ENCODE peak calls at places on chromosomes 16 and 17, in four cellular contexts. One of them, this sample, is unnamed.

GRCh38 chr16:49464093-49464492 is 90.5 kb downstream of the C16orf78 start:
- DNase-seq in epithelial cell of esophagus: no peak
- DNase-seq in cardiac fibroblast: no peak
- DNase-seq in IMR-90: no peak
- DNase-seq in this sample: no peak

GRCh38 chr17:335691-336090 is 16.9 kb downstream of the RPH3AL start:
- DNase-seq in epithelial cell of esophagus: no peak
- DNase-seq in IMR-90: no peak
- DNase-seq in cardiac fibroblast: no peak
- DNase-seq in this sample: no peak

GRCh38 chr17:16352838-16353701 is at the start of gene CENPV:
- DNase-seq in epithelial cell of esophagus: peak
- DNase-seq in IMR-90: peak
- DNase-seq in cardiac fibroblast: no peak
- DNase-seq in this sample: no peak

GRCh38 chr16:27773344-27773743 is 223.4 kb downstream of the KATNIP start:
- DNase-seq in IMR-90: no peak
- DNase-seq in epithelial cell of esophagus: no peak
- DNase-seq in cardiac fibroblast: no peak
- DNase-seq in this sample: no peak

GRCh38 chr16:74469946-74470478 is 48.7 kb upstream of the CLEC18B start:
- DNase-seq in epithelial cell of esophagus: no peak
- DNase-seq in IMR-90: no peak
- DNase-seq in cardiac fibroblast: no peak
- DNase-seq in this sample: no peak

GRCh38 chr17:44518032-44518431 is 14.8 kb upstream of the GPATCH8 start:
- DNase-seq in IMR-90: peak
- DNase-seq in epithelial cell of esophagus: peak
- DNase-seq in cardiac fibroblast: peak
- DNase-seq in this sample: no peak

GRCh38 chr16:10531582-10531981 is 48.8 kb downstream of the EMP2 start:
- DNase-seq in cardiac fibroblast: no peak
- DNase-seq in IMR-90: no peak
- DNase-seq in epithelial cell of esophagus: no peak
- DNase-seq in this sample: no peak

GRCh38 chr17:78442648-78443128 is 64.2 kb downstream of the PGS1 start:
- DNase-seq in epithelial cell of esophagus: no peak
- DNase-seq in cardiac fibroblast: peak
- DNase-seq in IMR-90: peak
- DNase-seq in this sample: no peak

GRCh38 chr16:89378947-89379771 is 111.2 kb downstream of the ANKRD11 start:
- DNase-seq in epithelial cell of esophagus: peak
- DNase-seq in IMR-90: no peak
- DNase-seq in cardiac fibroblast: no peak
- DNase-seq in this sample: no peak

GRCh38 chr16:8589293-8590160 is 784 bp downstream of the TMEM114 start:
- DNase-seq in IMR-90: no peak
- DNase-seq in epithelial cell of esophagus: no peak
- DNase-seq in cardiac fibroblast: no peak
- DNase-seq in this sample: no peak

GRCh38 chr17:78231991-78232759 is 744 bp downstream of the TMEM235 start:
- DNase-seq in epithelial cell of esophagus: peak
- DNase-seq in cardiac fibroblast: no peak
- DNase-seq in IMR-90: no peak
- DNase-seq in this sample: no peak

GRCh38 chr17:45248132-45248936 is 13.6 kb downstream of the SPATA32 start:
- DNase-seq in IMR-90: no peak
- DNase-seq in epithelial cell of esophagus: peak
- DNase-seq in cardiac fibroblast: no peak
- DNase-seq in this sample: no peak

GRCh38 chr17:29807520-29808361 is 122.3 kb downstream of the SSH2 start:
- DNase-seq in epithelial cell of esophagus: peak
- DNase-seq in IMR-90: peak
- DNase-seq in cardiac fibroblast: peak
- DNase-seq in this sample: peak

GRCh38 chr17:14355556-14355955 is 54.7 kb downstream of the HS3ST3B1 start:
- DNase-seq in epithelial cell of esophagus: no peak
- DNase-seq in IMR-90: no peak
- DNase-seq in cardiac fibroblast: no peak
- DNase-seq in this sample: no peak

GRCh38 chr16:17252064-17252463 is 218.7 kb downstream of the XYLT1 start:
- DNase-seq in epithelial cell of esophagus: no peak
- DNase-seq in cardiac fibroblast: no peak
- DNase-seq in IMR-90: no peak
- DNase-seq in this sample: no peak

GRCh38 chr17:27970587-27970986 is 71.9 kb upstream of the NLK start:
- DNase-seq in epithelial cell of esophagus: no peak
- DNase-seq in cardiac fibroblast: no peak
- DNase-seq in IMR-90: no peak
- DNase-seq in this sample: no peak

GRCh38 chr16:68227183-68227793 is 8.6 kb downstream of the ESRP2 start:
- DNase-seq in epithelial cell of esophagus: no peak
- DNase-seq in IMR-90: no peak
- DNase-seq in cardiac fibroblast: no peak
- DNase-seq in this sample: no peak

GRCh38 chr17:72977768-72978417 is 114.6 kb downstream of the SLC39A11 start:
- DNase-seq in epithelial cell of esophagus: no peak
- DNase-seq in cardiac fibroblast: peak
- DNase-seq in IMR-90: peak
- DNase-seq in this sample: peak

GRCh38 chr16:1171854-1172428 is 19.0 kb downstream of the CACNA1H start:
- DNase-seq in cardiac fibroblast: no peak
- DNase-seq in epithelial cell of esophagus: no peak
- DNase-seq in IMR-90: no peak
- DNase-seq in this sample: no peak

GRCh38 chr17:3960764-3961163 is 3.5 kb downstream of the ATP2A3 start:
- DNase-seq in IMR-90: peak
- DNase-seq in cardiac fibroblast: peak
- DNase-seq in epithelial cell of esophagus: no peak
- DNase-seq in this sample: no peak
- H3K4me3 ChIP-seq in IMR-90: no peak
- H3K4me3 ChIP-seq in cardiac fibroblast: no peak
- H3K4me3 ChIP-seq in epithelial cell of esophagus: no peak
- H3K4me3 ChIP-seq in this sample: no peak

DNA sequence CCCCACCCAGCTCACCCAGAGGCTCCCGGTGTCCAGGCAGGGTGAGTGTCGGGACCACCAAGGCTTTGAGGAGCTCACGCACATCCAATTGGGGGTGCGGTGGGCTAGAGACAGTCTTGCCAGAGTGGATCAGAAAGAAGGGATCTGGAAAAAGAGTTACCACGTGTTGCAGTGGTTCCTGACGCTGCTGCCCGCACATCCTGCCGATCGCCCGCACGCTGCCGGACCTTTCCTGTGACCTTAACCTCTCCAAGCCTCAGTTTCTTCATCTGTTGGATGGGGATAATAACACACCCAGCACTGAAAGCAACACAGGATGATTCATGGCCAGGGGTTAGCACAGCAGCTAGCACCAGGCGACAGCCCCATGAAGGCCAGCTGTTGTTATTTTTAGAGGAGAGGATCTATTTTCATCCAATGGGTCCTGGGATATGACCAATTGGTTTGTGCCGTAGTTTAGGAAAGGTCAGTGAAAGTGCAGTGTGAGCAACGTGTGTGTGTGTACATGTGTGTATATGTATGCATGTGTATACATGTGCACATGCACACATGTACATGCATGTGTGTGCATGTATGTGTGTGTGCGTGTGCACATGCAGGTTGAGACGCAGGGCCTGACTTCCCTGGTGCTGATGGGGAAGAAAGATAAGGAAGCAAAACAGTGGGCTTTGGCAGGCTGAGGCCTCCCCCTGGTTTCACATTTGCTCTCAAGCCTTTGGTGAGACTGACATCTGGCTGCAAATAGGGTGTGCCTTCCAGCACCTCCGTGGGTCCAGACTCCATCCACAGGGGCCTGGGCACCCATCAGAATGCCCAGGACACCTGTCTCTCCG is 2.6 kb downstream of the ITGAX start:
- DNase-seq in cardiac fibroblast: peak
- DNase-seq in epithelial cell of esophagus: no peak
- DNase-seq in IMR-90: no peak
- DNase-seq in this sample: no peak
- TF ChIP-seq CTCF in cardiac fibroblast: no peak
- TF ChIP-seq CTCF in epithelial cell of esophagus: no peak
- TF ChIP-seq CTCF in IMR-90: no peak
- TF ChIP-seq CTCF in this sample: no peak

DNA sequence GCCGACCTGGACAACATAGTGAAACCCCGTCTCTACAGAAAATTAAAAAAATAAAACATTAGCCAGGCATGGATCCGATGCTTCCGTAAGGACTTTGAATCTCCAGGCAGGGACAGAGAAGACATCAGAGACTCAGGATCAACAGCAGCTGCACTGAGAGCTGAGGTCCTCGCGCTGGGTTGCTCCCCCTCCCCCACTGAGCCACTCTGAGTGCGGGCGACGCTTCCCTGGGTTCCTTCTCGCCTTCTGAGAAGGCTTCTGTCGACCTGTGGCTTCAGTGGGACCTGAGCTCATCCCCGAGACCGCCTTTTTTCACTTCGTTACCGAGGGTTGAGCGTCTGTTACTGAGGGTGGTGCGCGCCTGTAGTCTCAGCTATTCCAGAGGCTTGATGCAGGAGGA is 20.4 kb downstream of the ACTG1 start:
- DNase-seq in epithelial cell of esophagus: no peak
- DNase-seq in cardiac fibroblast: no peak
- DNase-seq in IMR-90: no peak
- DNase-seq in this sample: no peak
- H3K4me3 ChIP-seq in epithelial cell of esophagus: no peak
- H3K4me3 ChIP-seq in cardiac fibroblast: no peak
- H3K4me3 ChIP-seq in IMR-90: no peak
- H3K4me3 ChIP-seq in this sample: no peak

GRCh38 chr16:29916979-29917378 is 9.0 kb downstream of the KCTD13 start:
- DNase-seq in epithelial cell of esophagus: no peak
- DNase-seq in cardiac fibroblast: no peak
- DNase-seq in IMR-90: no peak
- DNase-seq in this sample: no peak
- TF ChIP-seq CTCF in epithelial cell of esophagus: peak
- TF ChIP-seq CTCF in cardiac fibroblast: no peak
- TF ChIP-seq CTCF in IMR-90: no peak
- TF ChIP-seq CTCF in this sample: no peak

GRCh38 chr17:83012873-83013778 is 66.3 kb upstream of the METRNL start:
- DNase-seq in epithelial cell of esophagus: peak
- DNase-seq in IMR-90: peak
- DNase-seq in cardiac fibroblast: no peak
- DNase-seq in this sample: peak
- H3K4me3 ChIP-seq in epithelial cell of esophagus: no peak
- H3K4me3 ChIP-seq in IMR-90: no peak
- H3K4me3 ChIP-seq in cardiac fibroblast: no peak
- H3K4me3 ChIP-seq in this sample: no peak

This sample was measured in astrocyte of the cerebellum.